ENCODE peak calls at places on chromosome 13, in ten cellular contexts. One of them, this sample, is unnamed.

GRCh38 chr13:102968572-102969228 is 97.5 kb downstream of the SLC10A2 start:
- DNase-seq in GM23248: no peak
- DNase-seq in endothelial cell of umbilical vein: no peak
- DNase-seq in PC-3: no peak
- DNase-seq in HCT116: no peak
- DNase-seq in mesendoderm: no peak
- DNase-seq in keratinocyte: no peak
- DNase-seq in DND-41: no peak
- DNase-seq in H1: no peak
- DNase-seq in neural progenitor cell: no peak
- DNase-seq in this sample: no peak

GRCh38 chr13:105991622-105992254 is 543.7 kb downstream of the EFNB2 start:
- DNase-seq in GM23248: peak; percentile 61
- DNase-seq in endothelial cell of umbilical vein: no peak
- DNase-seq in PC-3: peak; percentile 86
- DNase-seq in HCT116: no peak
- DNase-seq in mesendoderm: peak; percentile 15
- DNase-seq in keratinocyte: peak; percentile 100
- DNase-seq in DND-41: no peak
- DNase-seq in H1: no peak
- DNase-seq in neural progenitor cell: no peak
- DNase-seq in this sample: no peak

GRCh38 chr13:77579971-77580370 is 44.5 kb downstream of the SCEL start:
- DNase-seq in GM23248: no peak
- DNase-seq in endothelial cell of umbilical vein: no peak
- DNase-seq in PC-3: no peak
- DNase-seq in HCT116: no peak
- DNase-seq in mesendoderm: no peak
- DNase-seq in keratinocyte: no peak
- DNase-seq in DND-41: no peak
- DNase-seq in H1: no peak
- DNase-seq in neural progenitor cell: no peak
- DNase-seq in this sample: no peak

GRCh38 chr13:35228536-35228935 is 248.0 kb downstream of the MAB21L1 start:
- DNase-seq in GM23248: no peak
- DNase-seq in endothelial cell of umbilical vein: no peak
- DNase-seq in PC-3: no peak
- DNase-seq in HCT116: no peak
- DNase-seq in mesendoderm: no peak
- DNase-seq in keratinocyte: no peak
- DNase-seq in DND-41: no peak
- DNase-seq in H1: no peak
- DNase-seq in neural progenitor cell: no peak
- DNase-seq in this sample: no peak

GRCh38 chr13:31835932-31836331 is 96.6 kb downstream of the RXFP2 start:
- DNase-seq in GM23248: peak; percentile 77
- DNase-seq in endothelial cell of umbilical vein: peak; percentile 9
- DNase-seq in PC-3: peak; percentile 49
- DNase-seq in HCT116: no peak
- DNase-seq in mesendoderm: no peak
- DNase-seq in keratinocyte: no peak
- DNase-seq in DND-41: no peak
- DNase-seq in H1: no peak
- DNase-seq in neural progenitor cell: no peak
- DNase-seq in this sample: no peak

GRCh38 chr13:74215420-74215819 is 81.2 kb upstream of the KLF12 start:
- DNase-seq in GM23248: no peak
- DNase-seq in endothelial cell of umbilical vein: no peak
- DNase-seq in PC-3: no peak
- DNase-seq in HCT116: no peak
- DNase-seq in mesendoderm: no peak
- DNase-seq in keratinocyte: no peak
- DNase-seq in DND-41: no peak
- DNase-seq in H1: no peak
- DNase-seq in neural progenitor cell: no peak
- DNase-seq in this sample: no peak

GRCh38 chr13:27338816-27339215 is 68.2 kb downstream of the RASL11A start:
- DNase-seq in GM23248: peak; percentile 20
- DNase-seq in endothelial cell of umbilical vein: no peak
- DNase-seq in PC-3: no peak
- DNase-seq in HCT116: peak; percentile 36
- DNase-seq in mesendoderm: peak; percentile 82
- DNase-seq in keratinocyte: no peak
- DNase-seq in DND-41: no peak
- DNase-seq in H1: no peak
- DNase-seq in neural progenitor cell: peak; percentile 73
- DNase-seq in this sample: peak; percentile 40

GRCh38 chr13:43074824-43075510 is 51.6 kb downstream of the DNAJC15 start:
- DNase-seq in GM23248: no peak
- DNase-seq in endothelial cell of umbilical vein: no peak
- DNase-seq in PC-3: no peak
- DNase-seq in HCT116: no peak
- DNase-seq in mesendoderm: no peak
- DNase-seq in keratinocyte: no peak
- DNase-seq in DND-41: no peak
- DNase-seq in H1: no peak
- DNase-seq in neural progenitor cell: no peak
- DNase-seq in this sample: no peak

GRCh38 chr13:94550030-94550738 is 45.8 kb downstream of the TGDS start:
- DNase-seq in GM23248: peak; percentile 80
- DNase-seq in endothelial cell of umbilical vein: no peak
- DNase-seq in PC-3: peak; percentile 35
- DNase-seq in HCT116: no peak
- DNase-seq in mesendoderm: no peak
- DNase-seq in keratinocyte: peak; percentile 32
- DNase-seq in DND-41: no peak
- DNase-seq in H1: no peak
- DNase-seq in neural progenitor cell: no peak
- DNase-seq in this sample: peak; percentile 30

GRCh38 chr13:33945477-33945876 is 127.5 kb downstream of the RFC3 start:
- DNase-seq in GM23248: no peak
- DNase-seq in endothelial cell of umbilical vein: no peak
- DNase-seq in PC-3: no peak
- DNase-seq in HCT116: no peak
- DNase-seq in mesendoderm: no peak
- DNase-seq in keratinocyte: no peak
- DNase-seq in DND-41: no peak
- DNase-seq in H1: no peak
- DNase-seq in neural progenitor cell: no peak
- DNase-seq in this sample: no peak

GRCh38 chr13:44273991-44274810 is 99.4 kb upstream of the SERP2 start:
- DNase-seq in GM23248: peak; percentile 78
- DNase-seq in endothelial cell of umbilical vein: peak; percentile 31
- DNase-seq in PC-3: peak; percentile 47
- DNase-seq in HCT116: no peak
- DNase-seq in mesendoderm: no peak
- DNase-seq in keratinocyte: no peak
- DNase-seq in DND-41: peak; percentile 56
- DNase-seq in H1: no peak
- DNase-seq in neural progenitor cell: no peak
- DNase-seq in this sample: no peak
- H3K9ac ChIP-seq in GM23248: peak overlapping the region; percentile 57
- H3K9ac ChIP-seq in endothelial cell of umbilical vein: no peak overlapping the region
- H3K9ac ChIP-seq in PC-3: peak overlapping the region; percentile 54
- H3K9ac ChIP-seq in HCT116: no peak overlapping the region
- H3K9ac ChIP-seq in mesendoderm: no peak overlapping the region
- H3K9ac ChIP-seq in keratinocyte: peak overlapping the region; percentile 46
- H3K9ac ChIP-seq in DND-41: peak overlapping the region; percentile 59
- H3K9ac ChIP-seq in H1: no peak overlapping the region
- H3K9ac ChIP-seq in neural progenitor cell: no peak overlapping the region
- H3K9ac ChIP-seq in this sample: no peak overlapping the region

GRCh38 chr13:51733656-51734334 is 70.2 kb downstream of the DHRS12 start:
- DNase-seq in GM23248: peak; percentile 47
- DNase-seq in endothelial cell of umbilical vein: no peak
- DNase-seq in PC-3: no peak
- DNase-seq in HCT116: no peak
- DNase-seq in mesendoderm: peak; percentile 27
- DNase-seq in keratinocyte: no peak
- DNase-seq in DND-41: no peak
- DNase-seq in H1: no peak
- DNase-seq in neural progenitor cell: no peak
- DNase-seq in this sample: no peak
- H3K9ac ChIP-seq in GM23248: no peak overlapping the region
- H3K9ac ChIP-seq in endothelial cell of umbilical vein: no peak overlapping the region
- H3K9ac ChIP-seq in PC-3: no peak overlapping the region
- H3K9ac ChIP-seq in HCT116: no peak overlapping the region
- H3K9ac ChIP-seq in mesendoderm: no peak overlapping the region
- H3K9ac ChIP-seq in keratinocyte: no peak overlapping the region
- H3K9ac ChIP-seq in DND-41: no peak overlapping the region
- H3K9ac ChIP-seq in H1: no peak overlapping the region
- H3K9ac ChIP-seq in neural progenitor cell: no peak overlapping the region
- H3K9ac ChIP-seq in this sample: no peak overlapping the region

GRCh38 chr13:52599037-52599852 is 43.0 kb upstream of the HNRNPA1L2 start:
- DNase-seq in GM23248: peak; percentile 81
- DNase-seq in endothelial cell of umbilical vein: peak; percentile 92
- DNase-seq in PC-3: no peak
- DNase-seq in HCT116: no peak
- DNase-seq in mesendoderm: no peak
- DNase-seq in keratinocyte: no peak
- DNase-seq in DND-41: no peak
- DNase-seq in H1: no peak
- DNase-seq in neural progenitor cell: peak; percentile 23
- DNase-seq in this sample: no peak

GRCh38 chr13:52599853-52600603 is 42.2 kb upstream of the HNRNPA1L2 start:
- DNase-seq in GM23248: peak; percentile 67
- DNase-seq in endothelial cell of umbilical vein: peak; percentile 40
- DNase-seq in PC-3: no peak
- DNase-seq in HCT116: no peak
- DNase-seq in mesendoderm: peak; percentile 41
- DNase-seq in keratinocyte: no peak
- DNase-seq in DND-41: no peak
- DNase-seq in H1: peak; percentile 75
- DNase-seq in neural progenitor cell: peak; percentile 71
- DNase-seq in this sample: no peak

GRCh38 chr13:52597676-52598075 is 44.6 kb upstream of the HNRNPA1L2 start:
- DNase-seq in GM23248: no peak
- DNase-seq in endothelial cell of umbilical vein: no peak
- DNase-seq in PC-3: no peak
- DNase-seq in HCT116: no peak
- DNase-seq in mesendoderm: no peak
- DNase-seq in keratinocyte: no peak
- DNase-seq in DND-41: no peak
- DNase-seq in H1: no peak
- DNase-seq in neural progenitor cell: no peak
- DNase-seq in this sample: no peak

DNA sequence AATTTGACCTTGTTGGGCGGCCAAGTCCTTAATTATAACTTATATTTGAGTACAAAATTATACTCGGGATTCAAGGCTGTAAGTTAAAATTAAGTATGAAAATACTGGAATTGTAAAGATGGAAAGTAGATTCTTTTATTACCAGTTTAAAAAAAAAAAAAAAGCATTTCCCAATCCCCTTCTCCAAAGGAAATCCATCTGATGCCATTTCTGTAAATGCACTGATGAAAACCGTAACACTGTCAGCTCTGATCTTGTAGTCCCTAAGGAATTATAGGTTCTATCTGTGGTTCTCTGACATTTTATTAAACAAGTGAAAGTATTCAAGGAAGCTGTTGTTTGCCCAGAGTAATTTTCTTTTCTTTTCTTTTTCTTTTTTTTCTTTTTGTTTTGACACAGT is 41.6 kb upstream of the HNRNPA1L2 start:
- DNase-seq in GM23248: peak; percentile 46
- DNase-seq in endothelial cell of umbilical vein: peak; percentile 61
- DNase-seq in PC-3: no peak
- DNase-seq in HCT116: no peak
- DNase-seq in mesendoderm: no peak
- DNase-seq in keratinocyte: no peak
- DNase-seq in DND-41: no peak
- DNase-seq in H1: no peak
- DNase-seq in neural progenitor cell: no peak
- DNase-seq in this sample: no peak
- H3K9ac ChIP-seq in GM23248: peak overlapping the region; percentile 85
- H3K9ac ChIP-seq in endothelial cell of umbilical vein: peak overlapping the region; percentile 91
- H3K9ac ChIP-seq in PC-3: no peak overlapping the region
- H3K9ac ChIP-seq in HCT116: no peak overlapping the region
- H3K9ac ChIP-seq in mesendoderm: no peak overlapping the region
- H3K9ac ChIP-seq in keratinocyte: peak overlapping the region; percentile 69
- H3K9ac ChIP-seq in DND-41: no peak overlapping the region
- H3K9ac ChIP-seq in H1: no peak overlapping the region
- H3K9ac ChIP-seq in neural progenitor cell: no peak overlapping the region
- H3K9ac ChIP-seq in this sample: no peak overlapping the region

GRCh38 chr13:80361298-80361697 is 20.4 kb upstream of the SPRY2 start:
- DNase-seq in GM23248: no peak
- DNase-seq in endothelial cell of umbilical vein: no peak
- DNase-seq in PC-3: no peak
- DNase-seq in HCT116: no peak
- DNase-seq in mesendoderm: no peak
- DNase-seq in keratinocyte: no peak
- DNase-seq in DND-41: no peak
- DNase-seq in H1: no peak
- DNase-seq in neural progenitor cell: no peak
- DNase-seq in this sample: no peak

GRCh38 chr13:80359459-80360297 is 18.8 kb upstream of the SPRY2 start:
- DNase-seq in GM23248: no peak
- DNase-seq in endothelial cell of umbilical vein: peak; percentile 72
- DNase-seq in PC-3: no peak
- DNase-seq in HCT116: no peak
- DNase-seq in mesendoderm: peak; percentile 96
- DNase-seq in keratinocyte: no peak
- DNase-seq in DND-41: no peak
- DNase-seq in H1: peak; percentile 71
- DNase-seq in neural progenitor cell: peak; percentile 95
- DNase-seq in this sample: peak; percentile 96

GRCh38 chr13:80361883-80362327 is 21.0 kb upstream of the SPRY2 start:
- DNase-seq in GM23248: no peak
- DNase-seq in endothelial cell of umbilical vein: peak; percentile 22
- DNase-seq in PC-3: peak; percentile 21
- DNase-seq in HCT116: no peak
- DNase-seq in mesendoderm: peak; percentile 96
- DNase-seq in keratinocyte: no peak
- DNase-seq in DND-41: no peak
- DNase-seq in H1: no peak
- DNase-seq in neural progenitor cell: peak; percentile 83
- DNase-seq in this sample: no peak

GRCh38 chr13:80362488-80362887 is 21.6 kb upstream of the SPRY2 start:
- DNase-seq in GM23248: no peak
- DNase-seq in endothelial cell of umbilical vein: no peak
- DNase-seq in PC-3: no peak
- DNase-seq in HCT116: no peak
- DNase-seq in mesendoderm: no peak
- DNase-seq in keratinocyte: no peak
- DNase-seq in DND-41: no peak
- DNase-seq in H1: no peak
- DNase-seq in neural progenitor cell: no peak
- DNase-seq in this sample: no peak

DNA sequence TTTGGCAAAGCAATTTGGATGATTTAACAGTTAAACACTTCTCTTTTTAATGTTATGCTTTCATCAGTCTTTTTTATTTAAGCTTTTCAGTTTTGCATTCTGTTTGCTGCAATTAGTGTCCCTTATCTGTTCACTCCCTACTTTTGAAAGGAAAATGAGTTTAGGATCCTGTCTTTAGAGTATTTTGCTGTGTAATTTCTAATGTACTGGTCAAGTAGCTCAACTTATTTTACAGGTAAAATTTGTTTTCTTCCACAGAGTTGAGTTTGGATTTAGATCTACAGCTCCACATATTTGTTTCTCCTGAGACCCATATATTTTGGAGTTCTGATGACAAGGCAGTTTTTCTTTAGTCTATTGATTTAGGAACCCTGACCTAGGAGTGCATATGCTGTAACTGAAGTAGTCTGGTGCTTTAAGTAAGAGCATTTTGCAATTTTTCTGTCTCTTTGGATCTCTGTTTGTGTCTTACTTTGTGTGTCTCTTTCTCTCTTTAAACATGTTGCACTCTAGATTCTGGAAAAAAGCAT is 19.4 kb upstream of the SPRY2 start:
- DNase-seq in GM23248: no peak
- DNase-seq in endothelial cell of umbilical vein: no peak
- DNase-seq in PC-3: no peak
- DNase-seq in HCT116: no peak
- DNase-seq in mesendoderm: no peak
- DNase-seq in keratinocyte: no peak
- DNase-seq in DND-41: no peak
- DNase-seq in H1: no peak
- DNase-seq in neural progenitor cell: no peak
- DNase-seq in this sample: no peak
- H3K9ac ChIP-seq in GM23248: no peak overlapping the region
- H3K9ac ChIP-seq in endothelial cell of umbilical vein: no peak overlapping the region
- H3K9ac ChIP-seq in PC-3: no peak overlapping the region
- H3K9ac ChIP-seq in HCT116: no peak overlapping the region
- H3K9ac ChIP-seq in mesendoderm: no peak overlapping the region
- H3K9ac ChIP-seq in keratinocyte: no peak overlapping the region
- H3K9ac ChIP-seq in DND-41: no peak overlapping the region
- H3K9ac ChIP-seq in H1: no peak overlapping the region
- H3K9ac ChIP-seq in neural progenitor cell: no peak overlapping the region
- H3K9ac ChIP-seq in this sample: no peak overlapping the region

This sample was measured in NT2/D1.